ENCODE peak calls at places on chromosomes 5 and 9, in four cellular contexts. O is K562, S is HepG2, U is H1. C is an unnamed sample.

GRCh38 chr5:72633649-72634048 is 126.4 kb upstream of the ZNF366 start:
- DNase-seq in O (no peak), S (no peak), U (no peak), C (no peak)

GRCh38 chr9:87236546-87236945 is 261.1 kb upstream of the DAPK1 start:
- DNase-seq in O (no peak), S (no peak), U (no peak), C (no peak)

GRCh38 chr9:696332-697090 is 145.0 kb upstream of the DMRT1 start:
- DNase-seq in O (no peak), S (peak; percentile 44), U (no peak), C (no peak)

GRCh38 chr5:18546570-18546969 is 912.3 kb downstream of the TAF11L14 start:
- DNase-seq in O (no peak), S (no peak), U (no peak), C (no peak)

GRCh38 chr5:40570408-40571129 is 109.1 kb upstream of the PTGER4 start:
- DNase-seq in O (no peak), S (no peak), U (no peak), C (no peak)

GRCh38 chr5:5421149-5421960 is 1.1 kb upstream of the ICE1 start:
- DNase-seq in O (peak; percentile 74), S (no peak), U (no peak), C (no peak)

GRCh38 chr5:86526811-86527348 is 90.9 kb upstream of the COX7C start:
- DNase-seq in O (peak; percentile 94), S (no peak), U (no peak), C (no peak)

GRCh38 chr5:14545308-14545707 is 36.3 kb upstream of the OTULINL start:
- DNase-seq in O (no peak), S (no peak), U (no peak), C (no peak)

GRCh38 chr5:158943057-158943456 is 156.7 kb downstream of the EBF1 start:
- DNase-seq in O (no peak), S (peak; percentile 18), U (no peak), C (no peak)

GRCh38 chr9:7491641-7492040 is 307.9 kb downstream of the DMAC1 start:
- DNase-seq in O (no peak), S (no peak), U (no peak), C (no peak)

GRCh38 chr9:35728041-35728971 is 3.7 kb downstream of the TLN1 start:
- DNase-seq in O (peak; percentile 85), S (peak; percentile 91), U (no peak), C (no peak)

GRCh38 chr9:89408628-89409101 is 89.2 kb downstream of the SEMA4D start:
- DNase-seq in O (no peak), S (no peak), U (no peak), C (no peak)

GRCh38 chr5:169893586-169893985 is 86.7 kb downstream of the INSYN2B start:
- DNase-seq in O (no peak), S (no peak), U (no peak), C (no peak)

GRCh38 chr5:165242701-165243100 is 1737.3 kb downstream of the MAT2B start:
- DNase-seq in O (no peak), S (no peak), U (no peak), C (no peak)

GRCh38 chr9:114271556-114272510 is 51.1 kb upstream of the ORM1 start:
- DNase-seq in O (peak; percentile 20), S (peak; percentile 28), U (no peak), C (no peak)

GRCh38 chr5:93622240-93622885 is 39.3 kb downstream of the NR2F1 start:
- DNase-seq in O (no peak), S (peak; percentile 46), U (no peak), C (no peak)

GRCh38 chr9:103533318-103533717 is 538.2 kb downstream of the CYLC2 start:
- DNase-seq in O (no peak), S (no peak), U (no peak), C (no peak)

GRCh38 chr9:127783111-127783621 is 2.7 kb upstream of the CDK9 start:
- DNase-seq in O (no peak), S (no peak), U (no peak), C (no peak)

GRCh38 chr5:157177935-157178334 is 2.7 kb upstream of the ITK start:
- DNase-seq in O (no peak), S (no peak), U (no peak), C (no peak)

GRCh38 chr5:34743878-34744277 is 87.8 kb downstream of the RAI14 start:
- DNase-seq in O (no peak), S (no peak), U (no peak), C (no peak)

GRCh38 chr9:136521541-136521940 is 24.3 kb downstream of the NOTCH1 start:
- DNase-seq in O (no peak), S (no peak), U (no peak), C (no peak)

GRCh38 chr9:63817622-63818518 is 1467.1 kb downstream of the FOXD4L5 start:
- DNase-seq in O (no peak), S (peak; percentile 10), U (no peak), C (peak; percentile 33)

GRCh38 chr5:52269853-52270252 is 517.9 kb upstream of the ITGA1 start:
- DNase-seq in O (no peak), S (no peak), U (no peak), C (no peak)

GRCh38 chr9:83706703-83707517 is 848 bp downstream of the UBQLN1 start:
- DNase-seq in O (peak; percentile 72), S (peak; percentile 30), U (peak; percentile 34), C (peak; percentile 15)

GRCh38 chr5:59786271-59786805 is 107.2 kb downstream of the PDE4D start:
- DNase-seq in O (no peak), S (no peak), U (no peak), C (no peak)

GRCh38 chr5:97098864-97099454 is 43.5 kb downstream of the LIX1 start:
- DNase-seq in O (no peak), S (no peak), U (no peak), C (no peak)

GRCh38 chr9:116059466-116059865 is 94.1 kb upstream of the PAPPA start:
- DNase-seq in O (no peak), S (no peak), U (no peak), C (no peak)

GRCh38 chr9:90420714-90421513 is 221.7 kb downstream of the DIRAS2 start:
- DNase-seq in O (no peak), S (no peak), U (no peak), C (no peak)

GRCh38 chr5:142484821-142485387 is 160.1 kb upstream of the SPRY4 start:
- DNase-seq in O (no peak), S (peak; percentile 29), U (no peak), C (no peak)

GRCh38 chr5:1159341-1159675 is 42.1 kb upstream of the SLC6A19 start:
- DNase-seq in O (no peak), S (no peak), U (no peak), C (no peak)

GRCh38 chr5:156330141-156330870 is 3.3 kb downstream of the SGCD start:
- DNase-seq in O (no peak), S (no peak), U (no peak), C (no peak)

GRCh38 chr9:83570359-83570758 is 32.2 kb upstream of the FRMD3 start:
- DNase-seq in O (no peak), S (no peak), U (no peak), C (no peak)

GRCh38 chr5:43563321-43563720 is 6.4 kb upstream of the PAIP1 start:
- DNase-seq in O (no peak), S (no peak), U (no peak), C (no peak)

GRCh38 chr9:91817493-91818225 is 132.4 kb downstream of the ROR2 start:
- DNase-seq in O (no peak), S (no peak), U (no peak), C (no peak)
- TF ChIP-seq POLR2AphosphoS5 in O (no peak), S (no peak), U (no peak), C (no peak)

GRCh38 chr9:33881635-33882034 is 64.7 kb downstream of the UBE2R2 start:
- DNase-seq in O (no peak), S (no peak), U (no peak), C (no peak)

GRCh38 chr9:33877727-33878489 is 60.9 kb downstream of the UBE2R2 start:
- DNase-seq in O (no peak), S (no peak), U (no peak), C (no peak)

GRCh38 chr9:33880562-33881089 is 63.7 kb downstream of the UBE2R2 start:
- DNase-seq in O (peak; percentile 69), S (no peak), U (peak; percentile 3), C (no peak)

DNA sequence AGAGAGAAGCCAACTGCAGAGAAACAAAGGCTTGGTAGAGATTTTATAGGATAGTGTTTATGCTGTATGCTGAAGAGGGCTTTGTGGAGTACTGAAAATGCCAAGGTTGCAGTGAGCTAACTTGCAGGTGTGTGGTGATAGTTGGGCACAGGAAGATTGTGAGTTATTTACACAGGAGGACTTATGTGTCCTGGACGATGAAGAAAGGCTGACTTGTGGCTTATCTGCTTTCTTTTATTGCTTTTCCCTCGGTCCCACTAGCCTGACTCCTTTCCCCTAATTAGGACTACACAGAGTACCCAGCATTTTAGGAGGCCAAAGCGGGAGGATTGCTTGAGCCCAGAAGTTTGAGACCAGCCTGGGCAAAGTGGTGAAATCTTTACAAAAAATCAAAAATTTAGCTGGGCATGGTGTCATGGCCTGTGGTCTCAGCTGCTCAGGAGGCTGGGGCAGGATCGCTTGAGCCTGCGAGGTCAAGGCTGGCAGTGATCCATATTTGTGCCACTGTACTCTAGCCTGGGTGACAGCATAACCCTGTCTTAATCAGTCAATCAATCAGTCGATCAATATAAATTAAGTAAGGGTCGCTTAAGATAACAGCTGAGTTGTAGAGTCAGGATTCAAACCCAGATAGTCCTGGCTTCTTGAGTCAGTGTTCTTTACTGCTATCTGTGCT is 61.9 kb downstream of the UBE2R2 start:
- DNase-seq in O (no peak), S (no peak), U (no peak), C (no peak)
- TF ChIP-seq TAF1 in O (no peak), S (no peak), U (no peak), C (no peak)

GRCh38 chr9:137666505-137666809 is 47.7 kb downstream of the EHMT1 start:
- DNase-seq in O (no peak), S (no peak), U (no peak), C (no peak)
- TF ChIP-seq POLR2AphosphoS5 in O (no peak), S (no peak), U (no peak), C (no peak)

DNA sequence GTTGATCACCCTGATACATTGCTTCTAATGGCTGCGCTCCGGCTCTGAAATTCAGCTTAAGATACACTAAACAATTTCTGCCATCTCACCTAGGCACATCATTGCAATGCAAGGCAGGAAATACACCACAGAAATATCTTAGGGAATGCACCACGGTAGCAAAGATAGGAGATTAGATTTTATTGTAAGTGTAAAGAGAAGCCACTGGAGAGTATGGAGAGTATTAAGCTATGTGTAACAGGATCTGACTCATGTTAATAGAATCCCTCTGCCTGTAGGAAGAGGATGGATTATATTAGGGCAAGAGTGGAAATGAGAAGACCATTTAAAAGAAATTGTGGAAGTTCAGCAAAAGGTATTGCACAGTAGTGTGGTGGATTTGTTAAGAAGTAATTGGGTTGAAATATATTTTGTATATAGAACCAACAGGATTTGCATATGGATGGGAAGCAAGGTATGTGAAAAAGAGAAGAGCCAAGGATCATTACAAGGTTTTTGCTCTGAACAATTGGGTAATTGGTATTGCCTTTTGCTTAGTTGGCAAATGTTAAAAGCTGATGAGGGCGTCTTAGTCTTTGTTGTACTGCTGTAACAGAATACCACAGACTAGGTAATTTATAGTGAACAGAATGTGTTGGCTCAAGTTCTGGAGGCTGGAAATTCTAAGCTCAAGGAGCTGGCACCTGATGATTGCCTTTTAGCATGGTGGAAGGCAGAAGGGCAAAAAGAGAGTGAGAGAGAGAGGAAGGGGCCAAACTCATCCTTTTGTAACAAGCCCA is 636.1 kb downstream of the PSAT1 start:
- DNase-seq in O (no peak), S (no peak), U (no peak), C (no peak)
- TF ChIP-seq TAF1 in O (no peak), S (no peak), U (no peak), C (no peak)